ENCODE peak calls at places on chromosomes 4 and X, in four cellular contexts. W, X, B and L are unnamed samples.

GRCh38 chr4:93814722-93815121 is 13.8 kb upstream of the ATOH1 start:
- DNase-seq in B (peak; percentile 11), W (no peak), X (no peak), L (no peak)

GRCh38 chr4:99723555-99724450 is 66.2 kb upstream of the C4orf54 start:
- DNase-seq in W (peak; percentile 53), B (no peak), X (peak; percentile 80), L (peak; percentile 82)

GRCh38 chr4:119659576-119659975 is 31.0 kb upstream of the PDE5A start:
- DNase-seq in X (peak; percentile 91), W (peak; percentile 79), B (no peak), L (no peak)

GRCh38 chrX:46648660-46649059 is 75.1 kb downstream of the CHST7 start:
- DNase-seq in B (no peak), X (no peak), W (no peak), L (no peak)

GRCh38 chr4:52037730-52038108 is 380 bp downstream of the SGCB start:
- DNase-seq in X (peak; percentile 30), B (peak; percentile 51), W (no peak), L (peak; percentile 22)

GRCh38 chr4:132227349-132228165 is 921.5 kb upstream of the PCDH10 start:
- DNase-seq in X (peak; percentile 25), B (no peak), W (peak; percentile 9), L (peak; percentile 4)

GRCh38 chr4:157221895-157222763 is 1.6 kb downstream of the GRIA2 start:
- DNase-seq in B (no peak), X (peak; percentile 8), W (no peak), L (no peak)

GRCh38 chr4:67746797-67747495 is 7.2 kb downstream of the GNRHR start:
- DNase-seq in B (peak; percentile 67), W (no peak), X (peak; percentile 48), L (no peak)

GRCh38 chr4:173935622-173936405 is 347.7 kb downstream of the FBXO8 start:
- DNase-seq in W (no peak), X (peak; percentile 13), B (no peak), L (no peak)

GRCh38 chrX:56978172-56978571 is 17.2 kb downstream of the SPIN3 start:
- DNase-seq in X (peak; percentile 9), W (peak; percentile 40), B (peak; percentile 52), L (peak; percentile 30)

DNA sequence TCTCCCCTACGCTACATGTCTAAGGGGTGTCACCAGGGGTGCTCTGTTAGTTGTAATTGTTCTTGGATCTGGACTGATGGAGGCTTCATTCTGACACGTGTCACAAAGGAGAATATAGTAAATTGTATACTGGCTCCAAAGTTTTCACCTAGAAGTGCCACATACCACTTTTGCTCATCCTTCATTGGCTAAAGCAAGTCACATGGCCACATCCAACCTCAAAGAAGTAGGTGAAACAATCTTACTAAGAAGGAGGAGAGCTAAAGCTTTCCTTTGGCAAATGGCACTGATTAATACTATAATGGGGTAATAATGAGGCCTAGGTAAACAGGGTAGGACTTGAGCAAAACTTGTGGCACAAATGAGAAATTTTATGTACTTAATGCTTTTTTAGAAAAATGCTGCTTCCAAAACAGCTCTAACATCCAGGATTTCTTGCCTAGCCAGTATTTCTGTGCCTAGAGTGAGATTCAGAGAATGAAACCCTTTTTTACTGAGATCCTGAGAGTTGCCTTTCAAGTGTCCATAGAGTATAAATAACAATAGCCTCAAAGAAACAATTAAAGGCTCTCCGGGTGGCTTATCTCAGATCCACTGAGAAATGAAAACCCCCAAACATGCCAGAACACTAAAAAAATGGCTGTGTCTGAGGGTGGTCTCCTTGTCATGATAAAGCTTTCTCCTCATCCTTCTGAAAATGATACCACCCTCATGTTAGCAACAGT is 34.7 kb downstream of the NHS start:
- DNase-seq in B (no peak), X (no peak), W (no peak), L (no peak)
- H3K27ac ChIP-seq in B (no peak overlapping the region), X (peak overlapping the region; percentile 2), W (no peak overlapping the region), L (no peak overlapping the region)

GRCh38 chr4:8110071-8110986 is 48.3 kb downstream of the ABLIM2 start:
- DNase-seq in W (no peak), B (peak; percentile 41), X (peak; percentile 12), L (peak; percentile 69)
- TF ChIP-seq CTCF in W (peak; percentile 36), B (peak; percentile 55), X (no peak), L (no peak)

GRCh38 chr4:70713453-70714026 is 8.2 kb upstream of the RUFY3 start:
- DNase-seq in W (no peak), B (peak; percentile 44), X (no peak), L (peak; percentile 11)
- H3K27ac ChIP-seq in W (no peak overlapping the region), B (peak overlapping the region; percentile 40), X (no peak overlapping the region), L (no peak overlapping the region)

GRCh38 chrX:139125916-139126315 is 404.6 kb upstream of the F9 start:
- DNase-seq in X (no peak), W (no peak), B (no peak), L (no peak)

GRCh38 chrX:139120760-139121159 is 409.2 kb upstream of the FGF13 start:
- DNase-seq in W (no peak), B (no peak), X (peak; percentile 83), L (peak; percentile 8)

GRCh38 chrX:139121616-139122286 is 408.8 kb upstream of the F9 start:
- DNase-seq in X (no peak), B (no peak), W (no peak), L (no peak)

GRCh38 chrX:139126493-139126892 is 404.0 kb upstream of the F9 start:
- DNase-seq in B (peak; percentile 46), W (no peak), X (no peak), L (no peak)
- TF ChIP-seq CTCF in B (peak; percentile 72), W (peak; percentile 42), X (no peak), L (no peak)

GRCh38 chr4:143286058-143286457 is 50.6 kb upstream of the GAB1 start:
- DNase-seq in B (no peak), X (no peak), W (no peak), L (no peak)

GRCh38 chr4:143286733-143287570 is 49.7 kb upstream of the GAB1 start:
- DNase-seq in B (no peak), W (peak; percentile 63), X (peak; percentile 53), L (peak; percentile 57)

GRCh38 chr4:143291334-143291733 is 45.3 kb upstream of the GAB1 start:
- DNase-seq in X (no peak), B (no peak), W (no peak), L (peak; percentile 8)

GRCh38 chr4:143289370-143289769 is 47.3 kb upstream of the GAB1 start:
- DNase-seq in B (peak; percentile 12), X (no peak), W (no peak), L (no peak)

DNA sequence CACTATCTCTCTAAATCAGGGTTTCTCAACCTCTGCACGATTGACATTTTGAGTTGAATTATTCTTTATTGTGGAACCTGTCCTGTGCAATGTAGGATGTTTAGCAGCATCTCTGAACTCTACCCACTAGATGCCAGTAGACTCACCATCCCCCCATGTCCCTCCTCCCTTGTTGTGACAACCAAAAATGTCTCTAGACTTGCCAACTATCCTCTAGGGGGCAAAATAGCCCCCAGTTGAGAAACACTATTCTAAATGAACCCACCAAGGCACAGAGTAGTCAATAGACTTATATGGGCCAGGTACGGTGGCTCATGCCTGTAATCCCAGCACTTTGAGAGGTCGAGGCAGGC is 49.1 kb upstream of the GAB1 start:
- DNase-seq in W (no peak), X (no peak), B (peak; percentile 59), L (no peak)
- H3K27ac ChIP-seq in W (peak overlapping the region; percentile 74), X (peak overlapping the region; percentile 74), B (no peak overlapping the region), L (no peak overlapping the region)

GRCh38 chrX:132615396-132616131 is 126.7 kb upstream of the MBNL3 start:
- DNase-seq in B (peak; percentile 47), X (peak; percentile 8), W (peak; percentile 34), L (no peak)
- TF ChIP-seq CTCF in B (peak; percentile 73), X (peak; percentile 20), W (peak; percentile 64), L (no peak)